ENCODE peak calls at places on chromosomes 3 and 15, in four cellular contexts. One of them, this sample, is unnamed.

GRCh38 chr3:183253961-183254815 is 1.1 kb downstream of the B3GNT5 start:
- DNase-seq in hippocampal formation: no peak
- DNase-seq in activated naive CD8-positive, alpha-beta T cell treated with anti-CD3 and anti-CD28 coated beads, Interleukin-2, amount 50 U/mL, for 24 hours: peak; percentile 40
- DNase-seq in heart left ventricle: peak; percentile 78
- DNase-seq in this sample: peak; percentile 78

GRCh38 chr3:180295811-180296210 is 259.1 kb upstream of the PEX5L start:
- DNase-seq in heart left ventricle: no peak
- DNase-seq in activated naive CD8-positive, alpha-beta T cell treated with anti-CD3 and anti-CD28 coated beads, Interleukin-2, amount 50 U/mL, for 24 hours: no peak
- DNase-seq in hippocampal formation: no peak
- DNase-seq in this sample: no peak

GRCh38 chr15:29403778-29404177 is 134.2 kb upstream of the NSMCE3 start:
- DNase-seq in heart left ventricle: no peak
- DNase-seq in activated naive CD8-positive, alpha-beta T cell treated with anti-CD3 and anti-CD28 coated beads, Interleukin-2, amount 50 U/mL, for 24 hours: no peak
- DNase-seq in hippocampal formation: no peak
- DNase-seq in this sample: no peak

GRCh38 chr3:57966823-57967222 is 41.4 kb upstream of the FLNB start:
- DNase-seq in heart left ventricle: no peak
- DNase-seq in hippocampal formation: no peak
- DNase-seq in activated naive CD8-positive, alpha-beta T cell treated with anti-CD3 and anti-CD28 coated beads, Interleukin-2, amount 50 U/mL, for 24 hours: no peak
- DNase-seq in this sample: no peak

GRCh38 chr3:177427540-177427939 is 230.3 kb upstream of the TBL1XR1 start:
- DNase-seq in activated naive CD8-positive, alpha-beta T cell treated with anti-CD3 and anti-CD28 coated beads, Interleukin-2, amount 50 U/mL, for 24 hours: no peak
- DNase-seq in heart left ventricle: no peak
- DNase-seq in hippocampal formation: no peak
- DNase-seq in this sample: no peak

GRCh38 chr15:33179874-33180273 is 14.6 kb downstream of the FMN1 start:
- DNase-seq in hippocampal formation: no peak
- DNase-seq in heart left ventricle: no peak
- DNase-seq in activated naive CD8-positive, alpha-beta T cell treated with anti-CD3 and anti-CD28 coated beads, Interleukin-2, amount 50 U/mL, for 24 hours: no peak
- DNase-seq in this sample: no peak

GRCh38 chr3:120177907-120178306 is 83.7 kb upstream of the GSK3B start:
- DNase-seq in hippocampal formation: no peak
- DNase-seq in heart left ventricle: no peak
- DNase-seq in activated naive CD8-positive, alpha-beta T cell treated with anti-CD3 and anti-CD28 coated beads, Interleukin-2, amount 50 U/mL, for 24 hours: no peak
- DNase-seq in this sample: no peak

GRCh38 chr3:172501560-172501959 is 21.7 kb downstream of the TNFSF10 start:
- DNase-seq in activated naive CD8-positive, alpha-beta T cell treated with anti-CD3 and anti-CD28 coated beads, Interleukin-2, amount 50 U/mL, for 24 hours: no peak
- DNase-seq in hippocampal formation: no peak
- DNase-seq in heart left ventricle: no peak
- DNase-seq in this sample: no peak

GRCh38 chr3:86229775-86230094 is 761.2 kb downstream of the VGLL3 start:
- DNase-seq in heart left ventricle: no peak
- DNase-seq in hippocampal formation: no peak
- DNase-seq in activated naive CD8-positive, alpha-beta T cell treated with anti-CD3 and anti-CD28 coated beads, Interleukin-2, amount 50 U/mL, for 24 hours: no peak
- DNase-seq in this sample: no peak

GRCh38 chr3:42127226-42127625 is 36.1 kb downstream of the TRAK1 start:
- DNase-seq in heart left ventricle: no peak
- DNase-seq in hippocampal formation: no peak
- DNase-seq in activated naive CD8-positive, alpha-beta T cell treated with anti-CD3 and anti-CD28 coated beads, Interleukin-2, amount 50 U/mL, for 24 hours: no peak
- DNase-seq in this sample: no peak

GRCh38 chr3:41317718-41318117 is 118.4 kb downstream of the CTNNB1 start:
- DNase-seq in activated naive CD8-positive, alpha-beta T cell treated with anti-CD3 and anti-CD28 coated beads, Interleukin-2, amount 50 U/mL, for 24 hours: no peak
- DNase-seq in heart left ventricle: no peak
- DNase-seq in hippocampal formation: no peak
- DNase-seq in this sample: no peak

GRCh38 chr15:75065467-75065850 is 42.1 kb downstream of the PPCDC start:
- DNase-seq in activated naive CD8-positive, alpha-beta T cell treated with anti-CD3 and anti-CD28 coated beads, Interleukin-2, amount 50 U/mL, for 24 hours: no peak
- DNase-seq in hippocampal formation: no peak
- DNase-seq in heart left ventricle: no peak
- DNase-seq in this sample: peak; percentile 78